ENCODE peak calls at places on chromosomes 12 and 14, in eight cellular contexts. X is left ventricle myocardium superior, P is foreskin fibroblast, U is globus pallidus, B is Caco-2, I is substantia nigra, T is ovary, A is skeletal muscle cell. Y is an unnamed sample.

GRCh38 chr14:28375295-28375694 is 391.3 kb upstream of the FOXG1 start:
- DNase-seq in X (no peak), P (no peak), U (peak), B (peak), I (no peak), T (no peak), A (no peak), Y (peak)

GRCh38 chr12:8992086-8992409 is 2.7 kb downstream of the KLRG1 start:
- DNase-seq in X (no peak), P (no peak), U (no peak), B (no peak), I (no peak), T (no peak), A (no peak), Y (no peak)

GRCh38 chr12:120961604-120962486 is 16.5 kb upstream of the HNF1A start:
- DNase-seq in X (peak), P (no peak), U (no peak), B (peak), I (no peak), T (no peak), A (no peak), Y (no peak)

GRCh38 chr12:114414031-114414865 is 8.3 kb upstream of the TBX5 start:
- DNase-seq in X (no peak), P (no peak), U (no peak), B (no peak), I (no peak), T (no peak), A (no peak), Y (no peak)

GRCh38 chr12:123011701-123012100 is 31.2 kb downstream of the ARL6IP4 start:
- DNase-seq in X (peak), P (no peak), U (no peak), B (no peak), I (no peak), T (no peak), A (no peak), Y (no peak)

GRCh38 chr12:105982022-105982421 is 156.7 kb downstream of the NUAK1 start:
- DNase-seq in X (peak), P (no peak), U (no peak), B (no peak), I (no peak), T (no peak), A (no peak), Y (no peak)

GRCh38 chr14:61064866-61065265 is 83.8 kb downstream of the SLC38A6 start:
- DNase-seq in X (no peak), P (no peak), U (no peak), B (no peak), I (no peak), T (no peak), A (no peak), Y (no peak)

GRCh38 chr12:122834921-122835692 is at the start of gene HIP1R:
- DNase-seq in X (peak), P (no peak), U (peak), B (peak), I (peak), T (peak), A (no peak), Y (peak)

GRCh38 chr12:108597559-108598471 is at the start of gene TMEM119:
- DNase-seq in X (peak), P (peak), U (peak), B (no peak), I (no peak), T (no peak), A (no peak), Y (no peak)

GRCh38 chr12:10291030-10291429 is 16.6 kb upstream of the KLRD1 start:
- DNase-seq in X (no peak), P (no peak), U (no peak), B (no peak), I (no peak), T (no peak), A (no peak), Y (no peak)